ENCODE peak calls at places on chromosomes 2 and 18, in four cellular contexts. S is amygdala; J is GM12865; K is stimulated activated CD4-positive, alpha-beta T cell treated with anti-CD3 and anti-CD28 coated beads, Interleukin-2, amount 100 ng/mL, for 48 hours. A is an unnamed sample.

GRCh38 chr2:36407403-36407802 is 51.8 kb downstream of the CRIM1 start:
- DNase-seq in S (no peak), J (no peak), K (no peak), A (no peak)

GRCh38 chr2:7670905-7671304 is 753.7 kb downstream of the RNF144A start:
- DNase-seq in S (no peak), J (no peak), K (no peak), A (no peak)

GRCh38 chr2:187989925-187990623 is 301.6 kb upstream of the GULP1 start:
- DNase-seq in S (no peak), J (peak; percentile 7), K (no peak), A (no peak)

GRCh38 chr2:64750001-64750816 is 96.5 kb upstream of the SERTAD2 start:
- DNase-seq in S (peak; percentile 46), J (peak; percentile 46), K (peak; percentile 25), A (peak; percentile 46)

GRCh38 chr2:193518061-193518817 is 1323.5 kb upstream of the TMEFF2 start:
- DNase-seq in S (no peak), J (no peak), K (no peak), A (no peak)

GRCh38 chr18:50454379-50455005 is 79.6 kb downstream of the SKA1 start:
- DNase-seq in S (no peak), J (no peak), K (no peak), A (no peak)

GRCh38 chr2:101114815-101115214 is 36.4 kb downstream of the TBC1D8 start:
- DNase-seq in S (no peak), J (peak; percentile 25), K (no peak), A (no peak)

GRCh38 chr2:48983556-48983955 is 170.8 kb downstream of the FSHR start:
- DNase-seq in S (no peak), J (no peak), K (no peak), A (no peak)

GRCh38 chr2:239275871-239276812 is 124.7 kb downstream of the HDAC4 start:
- DNase-seq in S (peak; percentile 55), J (no peak), K (no peak), A (no peak)